ENCODE peak calls at places on chromosomes 12 and 14, in seven cellular contexts. One of them, this sample, is unnamed.

GRCh38 chr12:115946867-115947695 is 330.4 kb downstream of the MED13L start:
- DNase-seq in Daoy: no peak
- DNase-seq in kidney tubule cell: no peak
- DNase-seq in GM12891: no peak
- DNase-seq in stomach: no peak
- DNase-seq in Kasumi-1: peak; percentile 45
- DNase-seq in stimulated activated CD8-positive, alpha-beta memory T cell treated with anti-CD3 and anti-CD28 coated beads, Interleukin-12 subunit alpha, Interleukin-12 subunit beta, amount 100 ng/mL, for 4 hours: no peak
- DNase-seq in this sample: no peak

GRCh38 chr12:27285395-27285794 is 41.3 kb downstream of the STK38L start:
- DNase-seq in Daoy: peak; percentile 57
- DNase-seq in kidney tubule cell: no peak
- DNase-seq in GM12891: no peak
- DNase-seq in stomach: no peak
- DNase-seq in Kasumi-1: no peak
- DNase-seq in stimulated activated CD8-positive, alpha-beta memory T cell treated with anti-CD3 and anti-CD28 coated beads, Interleukin-12 subunit alpha, Interleukin-12 subunit beta, amount 100 ng/mL, for 4 hours: no peak
- DNase-seq in this sample: no peak

GRCh38 chr12:77118696-77119095 is 53.3 kb upstream of the E2F7 start:
- DNase-seq in Daoy: no peak
- DNase-seq in kidney tubule cell: peak; percentile 52
- DNase-seq in GM12891: no peak
- DNase-seq in stomach: no peak
- DNase-seq in Kasumi-1: no peak
- DNase-seq in stimulated activated CD8-positive, alpha-beta memory T cell treated with anti-CD3 and anti-CD28 coated beads, Interleukin-12 subunit alpha, Interleukin-12 subunit beta, amount 100 ng/mL, for 4 hours: no peak
- DNase-seq in this sample: no peak

GRCh38 chr14:55500219-55500701 is 59.8 kb upstream of the TBPL2 start:
- DNase-seq in Daoy: no peak
- DNase-seq in kidney tubule cell: no peak
- DNase-seq in GM12891: no peak
- DNase-seq in stomach: no peak
- DNase-seq in Kasumi-1: no peak
- DNase-seq in stimulated activated CD8-positive, alpha-beta memory T cell treated with anti-CD3 and anti-CD28 coated beads, Interleukin-12 subunit alpha, Interleukin-12 subunit beta, amount 100 ng/mL, for 4 hours: no peak
- DNase-seq in this sample: no peak

GRCh38 chr14:64260418-64260817 is 33.8 kb downstream of the ESR2 start:
- DNase-seq in Daoy: no peak
- DNase-seq in kidney tubule cell: no peak
- DNase-seq in GM12891: no peak
- DNase-seq in stomach: no peak
- DNase-seq in Kasumi-1: no peak
- DNase-seq in stimulated activated CD8-positive, alpha-beta memory T cell treated with anti-CD3 and anti-CD28 coated beads, Interleukin-12 subunit alpha, Interleukin-12 subunit beta, amount 100 ng/mL, for 4 hours: no peak
- DNase-seq in this sample: no peak

GRCh38 chr12:67593041-67593870 is 55.3 kb upstream of the DYRK2 start:
- DNase-seq in Daoy: peak; percentile 11
- DNase-seq in kidney tubule cell: peak; percentile 83
- DNase-seq in GM12891: no peak
- DNase-seq in stomach: peak; percentile 82
- DNase-seq in Kasumi-1: no peak
- DNase-seq in stimulated activated CD8-positive, alpha-beta memory T cell treated with anti-CD3 and anti-CD28 coated beads, Interleukin-12 subunit alpha, Interleukin-12 subunit beta, amount 100 ng/mL, for 4 hours: no peak
- DNase-seq in this sample: no peak

GRCh38 chr14:101019541-101019940 is 116.0 kb upstream of the RTL1 start:
- DNase-seq in Daoy: no peak
- DNase-seq in kidney tubule cell: no peak
- DNase-seq in GM12891: no peak
- DNase-seq in stomach: no peak
- DNase-seq in Kasumi-1: no peak
- DNase-seq in stimulated activated CD8-positive, alpha-beta memory T cell treated with anti-CD3 and anti-CD28 coated beads, Interleukin-12 subunit alpha, Interleukin-12 subunit beta, amount 100 ng/mL, for 4 hours: no peak
- DNase-seq in this sample: no peak

GRCh38 chr14:51206462-51206861 is 33.6 kb upstream of the TMX1 start:
- DNase-seq in Daoy: no peak
- DNase-seq in kidney tubule cell: no peak
- DNase-seq in GM12891: no peak
- DNase-seq in stomach: no peak
- DNase-seq in Kasumi-1: no peak
- DNase-seq in stimulated activated CD8-positive, alpha-beta memory T cell treated with anti-CD3 and anti-CD28 coated beads, Interleukin-12 subunit alpha, Interleukin-12 subunit beta, amount 100 ng/mL, for 4 hours: no peak
- DNase-seq in this sample: no peak

GRCh38 chr14:72903707-72904106 is 9.8 kb upstream of the DPF3 start:
- DNase-seq in Daoy: no peak
- DNase-seq in kidney tubule cell: no peak
- DNase-seq in GM12891: no peak
- DNase-seq in stomach: no peak
- DNase-seq in Kasumi-1: no peak
- DNase-seq in stimulated activated CD8-positive, alpha-beta memory T cell treated with anti-CD3 and anti-CD28 coated beads, Interleukin-12 subunit alpha, Interleukin-12 subunit beta, amount 100 ng/mL, for 4 hours: no peak
- DNase-seq in this sample: no peak

GRCh38 chr12:1692221-1692620 is 1.4 kb downstream of the ADIPOR2 start:
- DNase-seq in Daoy: no peak
- DNase-seq in kidney tubule cell: no peak
- DNase-seq in GM12891: no peak
- DNase-seq in stomach: no peak
- DNase-seq in Kasumi-1: peak; percentile 2
- DNase-seq in stimulated activated CD8-positive, alpha-beta memory T cell treated with anti-CD3 and anti-CD28 coated beads, Interleukin-12 subunit alpha, Interleukin-12 subunit beta, amount 100 ng/mL, for 4 hours: no peak
- DNase-seq in this sample: no peak

GRCh38 chr12:16121953-16122352 is 155.5 kb downstream of the SLC15A5 start:
- DNase-seq in Daoy: no peak
- DNase-seq in kidney tubule cell: no peak
- DNase-seq in GM12891: no peak
- DNase-seq in stomach: no peak
- DNase-seq in Kasumi-1: no peak
- DNase-seq in stimulated activated CD8-positive, alpha-beta memory T cell treated with anti-CD3 and anti-CD28 coated beads, Interleukin-12 subunit alpha, Interleukin-12 subunit beta, amount 100 ng/mL, for 4 hours: no peak
- DNase-seq in this sample: no peak

GRCh38 chr12:3049596-3050314 is 27.4 kb upstream of the TSPAN9 start:
- DNase-seq in Daoy: no peak
- DNase-seq in kidney tubule cell: peak; percentile 68
- DNase-seq in GM12891: no peak
- DNase-seq in stomach: no peak
- DNase-seq in Kasumi-1: peak; percentile 2
- DNase-seq in stimulated activated CD8-positive, alpha-beta memory T cell treated with anti-CD3 and anti-CD28 coated beads, Interleukin-12 subunit alpha, Interleukin-12 subunit beta, amount 100 ng/mL, for 4 hours: no peak
- DNase-seq in this sample: no peak

GRCh38 chr12:4272014-4272975 is 1.3 kb upstream of the CCND2 start:
- DNase-seq in Daoy: peak; percentile 81
- DNase-seq in kidney tubule cell: peak; percentile 42
- DNase-seq in GM12891: peak; percentile 64
- DNase-seq in stomach: peak; percentile 63
- DNase-seq in Kasumi-1: peak; percentile 85
- DNase-seq in stimulated activated CD8-positive, alpha-beta memory T cell treated with anti-CD3 and anti-CD28 coated beads, Interleukin-12 subunit alpha, Interleukin-12 subunit beta, amount 100 ng/mL, for 4 hours: peak; percentile 79
- DNase-seq in this sample: no peak

GRCh38 chr12:30926243-30927209 is at the start of gene TSPAN11:
- DNase-seq in Daoy: peak; percentile 46
- DNase-seq in kidney tubule cell: peak; percentile 38
- DNase-seq in GM12891: peak; percentile 40
- DNase-seq in stomach: no peak
- DNase-seq in Kasumi-1: peak; percentile 10
- DNase-seq in stimulated activated CD8-positive, alpha-beta memory T cell treated with anti-CD3 and anti-CD28 coated beads, Interleukin-12 subunit alpha, Interleukin-12 subunit beta, amount 100 ng/mL, for 4 hours: no peak
- DNase-seq in this sample: no peak

GRCh38 chr12:88227263-88227662 is 85.2 kb downstream of the TMTC3 start:
- DNase-seq in Daoy: no peak
- DNase-seq in kidney tubule cell: no peak
- DNase-seq in GM12891: no peak
- DNase-seq in stomach: no peak
- DNase-seq in Kasumi-1: no peak
- DNase-seq in stimulated activated CD8-positive, alpha-beta memory T cell treated with anti-CD3 and anti-CD28 coated beads, Interleukin-12 subunit alpha, Interleukin-12 subunit beta, amount 100 ng/mL, for 4 hours: no peak
- DNase-seq in this sample: no peak

GRCh38 chr12:123546281-123546680 is 12.8 kb upstream of the RILPL1 start:
- DNase-seq in Daoy: peak; percentile 47
- DNase-seq in kidney tubule cell: peak; percentile 17
- DNase-seq in GM12891: no peak
- DNase-seq in stomach: no peak
- DNase-seq in Kasumi-1: no peak
- DNase-seq in stimulated activated CD8-positive, alpha-beta memory T cell treated with anti-CD3 and anti-CD28 coated beads, Interleukin-12 subunit alpha, Interleukin-12 subunit beta, amount 100 ng/mL, for 4 hours: no peak
- DNase-seq in this sample: no peak